ENCODE peak calls at places on chromosomes 13 and 19, in four cellular contexts. M, W, Z and C are unnamed samples.

GRCh38 chr13:42000836-42001235 is 39.9 kb upstream of the VWA8 start:
- DNase-seq in W (no peak), M (no peak), Z (no peak), C (peak; percentile 55)

GRCh38 chr19:19552811-19553210 is 14.7 kb downstream of the CILP2 start:
- DNase-seq in W (peak; percentile 84), Z (no peak), M (no peak), C (peak; percentile 66)

GRCh38 chr13:113979791-113980471 is 6.1 kb upstream of the C13orf46 start:
- DNase-seq in Z (no peak), M (no peak), W (no peak), C (no peak)

GRCh38 chr13:28049215-28049614 is 51.2 kb downstream of the FLT3 start:
- DNase-seq in W (no peak), Z (no peak), M (no peak), C (no peak)

GRCh38 chr19:14943601-14944000 is 2.3 kb downstream of the OR7C2 start:
- DNase-seq in M (no peak), W (no peak), Z (no peak), C (no peak)

GRCh38 chr19:49749055-49749716 is 13.9 kb downstream of the TSKS start:
- DNase-seq in Z (no peak), W (no peak), M (peak; percentile 37), C (peak; percentile 55)

GRCh38 chr13:107582171-107582570 is 633.2 kb downstream of the LIG4 start:
- DNase-seq in Z (no peak), M (no peak), W (no peak), C (no peak)

GRCh38 chr13:53694814-53695533 is 666.4 kb downstream of the OLFM4 start:
- DNase-seq in M (no peak), Z (no peak), W (peak; percentile 28), C (peak; percentile 44)

GRCh38 chr19:51803965-51804364 is 9.0 kb downstream of the FPR3 start:
- DNase-seq in W (no peak), Z (no peak), M (no peak), C (no peak)

GRCh38 chr13:31951215-31951678 is 80.3 kb upstream of the FRY start:
- DNase-seq in Z (no peak), W (no peak), M (peak; percentile 70), C (peak; percentile 19)

GRCh38 chr13:87123987-87124784 is 547.0 kb upstream of the SLITRK5 start:
- DNase-seq in Z (peak; percentile 19), W (peak; percentile 48), M (peak; percentile 100), C (peak; percentile 94)

GRCh38 chr13:87120476-87120875 is 550.7 kb upstream of the SLITRK5 start:
- DNase-seq in M (peak; percentile 44), W (no peak), Z (no peak), C (no peak)

GRCh38 chr13:87122551-87122950 is 548.6 kb upstream of the SLITRK5 start:
- DNase-seq in M (peak; percentile 68), Z (no peak), W (no peak), C (no peak)

GRCh38 chr13:87128006-87128405 is 543.2 kb upstream of the SLITRK5 start:
- DNase-seq in Z (peak; percentile 43), M (peak; percentile 24), W (peak; percentile 54), C (peak; percentile 96)

GRCh38 chr13:87124785-87125074 is 546.4 kb upstream of the SLITRK5 start:
- DNase-seq in M (no peak), Z (no peak), W (no peak), C (peak; percentile 11)
- H2AK5ac ChIP-seq in M (peak overlapping the region; percentile 86), Z (no peak overlapping the region), W (no peak overlapping the region), C (no peak overlapping the region)

GRCh38 chr19:12952488-12953455 is 4.3 kb downstream of the GADD45GIP1 start:
- DNase-seq in W (no peak), Z (no peak), M (peak; percentile 88), C (no peak)
- H3K27ac ChIP-seq in W (no peak overlapping the region), Z (no peak overlapping the region), M (peak overlapping the region; percentile 87), C (no peak overlapping the region)

GRCh38 chr19:31980851-31981250 is 364.6 kb upstream of the ZNF507 start:
- DNase-seq in W (no peak), Z (no peak), M (no peak), C (no peak)

GRCh38 chr19:31985001-31985605 is 360.3 kb upstream of the ZNF507 start:
- DNase-seq in W (no peak), Z (no peak), M (no peak), C (no peak)

GRCh38 chr19:31979949-31980670 is 365.3 kb upstream of the ZNF507 start:
- DNase-seq in W (no peak), M (no peak), Z (no peak), C (no peak)

GRCh38 chr19:31981545-31981944 is 363.9 kb upstream of the ZNF507 start:
- DNase-seq in M (no peak), Z (no peak), W (no peak), C (no peak)

DNA sequence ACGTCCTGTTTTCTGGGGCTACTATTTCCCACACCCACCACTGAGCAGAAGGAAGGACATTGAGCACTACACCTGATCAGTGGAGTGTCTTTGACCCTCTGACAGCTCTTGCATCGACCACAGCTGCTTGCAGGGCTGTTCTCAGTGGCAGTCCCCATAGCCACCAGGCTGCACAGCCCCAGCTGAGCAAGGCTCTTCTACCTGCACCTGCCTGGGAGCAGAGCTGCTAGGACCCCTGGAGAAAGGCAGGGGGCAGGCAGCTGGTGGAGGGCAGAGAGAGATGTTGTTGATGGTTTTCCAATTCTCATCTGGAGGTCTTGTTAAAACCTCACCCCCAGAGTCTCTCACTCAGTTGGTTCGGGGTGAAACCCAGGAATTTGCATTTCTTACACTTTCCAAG is 361.8 kb upstream of the ZNF507 start:
- DNase-seq in Z (no peak), W (no peak), M (no peak), C (no peak)
- H3K56ac ChIP-seq in Z (no peak overlapping the region), W (no peak overlapping the region), M (no peak overlapping the region), C (no peak overlapping the region)

DNA sequence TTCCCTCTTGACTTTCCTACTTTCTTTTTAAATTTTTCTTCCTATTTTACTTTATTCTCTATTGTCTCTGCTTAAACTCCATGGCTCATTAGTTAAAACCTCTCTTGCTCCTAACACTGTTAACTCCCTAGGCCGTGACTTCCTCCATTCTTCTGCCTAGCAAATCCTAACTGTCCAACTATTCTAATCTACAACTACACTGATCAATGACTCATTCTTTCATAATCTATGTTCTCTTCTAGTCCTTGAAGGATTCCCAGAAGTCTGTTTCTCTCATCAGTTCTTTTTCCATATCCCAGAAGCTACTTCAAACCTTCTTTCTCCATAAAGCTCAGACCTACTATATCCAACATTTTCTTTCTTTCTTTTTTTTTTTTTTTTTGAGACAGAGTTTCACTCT is 66.9 kb downstream of the MICU2 start:
- DNase-seq in M (peak; percentile 11), Z (no peak), W (no peak), C (no peak)
- H2AK5ac ChIP-seq in M (no peak overlapping the region), Z (no peak overlapping the region), W (no peak overlapping the region), C (no peak overlapping the region)

DNA sequence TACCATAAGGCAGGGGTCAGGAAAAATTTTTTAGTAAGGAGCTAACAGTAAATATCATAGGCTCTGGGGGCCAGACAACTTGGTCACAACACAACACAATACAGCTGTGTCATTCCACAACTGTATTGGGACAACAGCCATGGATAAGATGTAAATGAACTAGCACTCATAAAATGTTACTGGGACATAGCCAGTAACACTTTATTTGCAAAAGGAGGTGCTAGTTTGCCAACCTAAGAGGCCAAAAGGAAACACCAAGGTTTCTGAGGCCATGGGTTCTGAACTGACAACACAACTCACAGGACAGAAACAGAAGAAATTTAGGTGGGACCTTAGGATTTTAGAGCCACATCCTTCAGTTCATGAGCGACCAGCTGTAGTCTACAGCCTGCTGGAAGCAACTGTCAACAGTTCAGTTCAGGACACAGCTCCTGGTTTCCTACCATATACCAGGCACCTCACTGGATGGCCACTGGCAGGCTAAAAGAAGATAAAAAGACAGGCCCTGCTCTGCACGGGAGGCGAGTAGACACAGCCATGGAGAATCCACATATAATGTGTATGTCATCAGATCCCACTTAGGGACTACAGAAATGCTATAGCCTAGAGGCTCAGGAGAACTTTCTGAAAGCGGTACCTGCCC is 23.9 kb downstream of the DZIP1 start:
- DNase-seq in W (no peak), M (no peak), Z (no peak), C (no peak)
- H3K27ac ChIP-seq in W (no peak overlapping the region), M (peak overlapping the region; percentile 52), Z (no peak overlapping the region), C (no peak overlapping the region)

GRCh38 chr13:51882570-51883225 is 20.9 kb downstream of the CCDC70 start:
- DNase-seq in W (no peak), M (no peak), Z (no peak), C (no peak)

GRCh38 chr13:51883226-51883600 is 21.4 kb downstream of the CCDC70 start:
- DNase-seq in M (no peak), Z (no peak), W (no peak), C (no peak)

GRCh38 chr13:51885651-51886050 is 23.9 kb downstream of the CCDC70 start:
- DNase-seq in Z (no peak), W (no peak), M (no peak), C (no peak)

GRCh38 chr13:51879133-51879532 is 17.4 kb downstream of the CCDC70 start:
- DNase-seq in Z (no peak), W (no peak), M (no peak), C (peak; percentile 3)

DNA sequence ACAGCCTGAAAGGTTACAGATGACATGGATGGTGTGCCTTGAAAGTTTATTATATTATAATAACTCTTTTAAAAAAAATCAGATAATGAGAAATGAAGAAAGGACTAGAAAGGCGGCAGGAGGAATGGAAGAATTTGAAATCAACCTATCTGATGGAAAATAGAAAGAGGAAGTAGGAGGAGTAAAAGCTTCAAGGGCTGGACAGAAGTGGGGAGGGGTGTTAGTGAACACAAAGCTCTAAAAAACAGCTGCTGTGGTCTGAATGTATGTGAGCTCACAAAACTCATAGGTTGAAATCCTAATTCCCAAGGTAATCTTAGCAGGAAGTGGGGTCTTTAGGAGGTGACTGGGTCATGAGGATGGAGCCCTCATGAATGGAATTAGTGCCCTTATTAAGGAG is 19.5 kb downstream of the CCDC70 start:
- DNase-seq in W (no peak), M (no peak), Z (no peak), C (no peak)
- H3K56ac ChIP-seq in W (no peak overlapping the region), M (no peak overlapping the region), Z (no peak overlapping the region), C (no peak overlapping the region)

GRCh38 chr13:110398564-110399507 is 91.8 kb downstream of the COL4A2 start:
- DNase-seq in Z (no peak), W (no peak), M (peak; percentile 72), C (peak; percentile 67)
- H2AK5ac ChIP-seq in Z (no peak overlapping the region), W (no peak overlapping the region), M (peak overlapping the region; percentile 95), C (no peak overlapping the region)

GRCh38 chr13:51380269-51380668 is 40.8 kb downstream of the SERPINE3 start:
- DNase-seq in M (peak; percentile 16), W (no peak), Z (no peak), C (no peak)

DNA sequence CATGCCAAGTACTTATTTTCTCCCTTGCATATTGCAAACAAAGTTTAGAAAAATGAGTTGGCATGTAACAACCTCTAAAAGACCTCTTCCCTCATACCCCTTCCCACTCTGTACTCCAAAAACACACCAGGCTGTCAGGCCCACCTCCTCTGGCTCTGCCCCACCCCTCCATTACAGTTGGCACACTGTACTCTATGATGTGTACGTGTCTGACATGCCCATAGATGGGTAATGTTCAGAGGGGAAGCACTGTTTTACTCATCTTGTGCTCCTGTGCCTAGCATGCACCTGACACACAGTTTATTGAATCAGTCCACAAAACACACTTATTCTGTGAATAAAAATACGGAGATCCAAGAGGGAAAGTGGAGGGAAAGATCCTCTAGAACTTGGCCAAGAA is 45.6 kb downstream of the SERPINE3 start:
- DNase-seq in Z (no peak), W (no peak), M (no peak), C (no peak)
- H3K27ac ChIP-seq in Z (no peak overlapping the region), W (peak overlapping the region; percentile 33), M (no peak overlapping the region), C (no peak overlapping the region)